ENCODE peak calls at places on chromosomes 7 and 10, in ten cellular contexts. A, X, E, V, J, H, G, B, Y and T are unnamed samples.

GRCh38 chr7:22348379-22348778 is 8.6 kb downstream of the RAPGEF5 start:
- DNase-seq in G (no peak), A (peak; percentile 36), X (no peak), V (no peak), Y (no peak), J (no peak), H (no peak), B (no peak), E (peak; percentile 7), T (peak; percentile 28)

GRCh38 chr7:116525913-116526857 is 1.3 kb downstream of the CAV1 start:
- DNase-seq in A (peak; percentile 96), V (peak; percentile 13), Y (peak; percentile 90), J (peak; percentile 89), X (peak; percentile 88), B (peak; percentile 11), E (peak; percentile 99), H (peak; percentile 90), G (peak; percentile 80), T (peak; percentile 88)

GRCh38 chr10:93719901-93720300 is 17.5 kb upstream of the FRA10AC1 start:
- DNase-seq in J (no peak), Y (no peak), X (no peak), E (no peak), B (no peak), A (no peak), H (no peak), V (no peak), G (no peak), T (no peak)

GRCh38 chr7:131157530-131158243 is 170.0 kb upstream of the MKLN1 start:
- DNase-seq in V (no peak), G (peak; percentile 18), H (no peak), J (peak; percentile 86), E (peak; percentile 43), X (peak; percentile 36), B (peak; percentile 3), Y (peak; percentile 55), A (peak; percentile 83), T (no peak)

GRCh38 chr10:131748831-131749766 is 151.7 kb upstream of the PPP2R2D start:
- DNase-seq in Y (no peak), H (no peak), J (no peak), G (peak; percentile 13), V (no peak), A (no peak), E (no peak), B (no peak), X (no peak), T (peak; percentile 77)

GRCh38 chr10:132712698-132713232 is 73.2 kb downstream of the NKX6-2 start:
- DNase-seq in B (no peak), G (no peak), H (no peak), Y (no peak), E (no peak), V (no peak), X (no peak), J (no peak), A (no peak), T (no peak)

GRCh38 chr10:3048114-3049019 is 19.0 kb upstream of the PFKP start:
- DNase-seq in E (no peak), B (no peak), G (no peak), A (peak; percentile 87), X (peak; percentile 79), H (no peak), J (no peak), Y (no peak), V (no peak), T (no peak)

GRCh38 chr10:28489201-28489600 is 43.7 kb upstream of the WAC start:
- DNase-seq in H (no peak), A (no peak), V (no peak), B (no peak), G (no peak), Y (no peak), J (no peak), E (no peak), X (no peak), T (no peak)

GRCh38 chr10:43000651-43001426 is 76.0 kb upstream of the RET start:
- DNase-seq in B (no peak), A (no peak), V (no peak), J (no peak), H (peak; percentile 18), G (no peak), E (no peak), Y (no peak), X (no peak), T (no peak)

GRCh38 chr7:111486472-111487142 is 75.7 kb downstream of the IMMP2L start:
- DNase-seq in V (peak; percentile 49), B (no peak), J (peak; percentile 77), E (peak; percentile 74), Y (peak; percentile 74), H (peak; percentile 74), A (peak; percentile 76), G (no peak), X (peak; percentile 67), T (peak; percentile 65)

DNA sequence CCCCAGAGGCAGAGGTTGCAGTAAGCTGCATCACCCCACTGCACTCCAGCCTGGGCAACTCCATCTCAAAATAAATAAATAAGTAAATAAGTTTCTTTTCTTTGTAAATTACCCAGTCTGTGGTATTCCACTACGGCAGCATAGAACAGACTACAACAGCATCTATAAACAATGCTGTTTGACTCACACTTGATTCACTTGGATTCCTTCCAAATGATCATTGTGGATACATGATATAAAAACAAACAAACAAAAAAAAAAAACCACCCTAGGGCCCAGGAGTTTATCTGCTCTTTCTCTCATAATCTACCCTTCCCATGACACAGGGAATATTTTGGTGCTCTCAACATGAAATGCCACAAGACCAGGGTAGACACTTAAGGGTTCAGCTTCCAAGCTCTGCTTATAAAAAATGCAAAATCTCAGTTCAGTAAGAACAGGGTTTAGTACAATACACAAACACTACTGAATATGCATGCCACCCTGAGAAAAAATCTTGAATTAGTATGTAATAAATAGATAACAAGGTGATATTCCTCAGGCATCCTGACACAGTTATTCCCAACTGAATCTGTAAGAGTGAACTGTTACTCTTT is 200.9 kb downstream of the FAM107B start:
- DNase-seq in V (no peak), B (no peak), J (peak; percentile 38), G (no peak), X (peak; percentile 82), E (no peak), H (no peak), A (peak; percentile 73), Y (peak; percentile 81), T (no peak)
- H3K4me1 ChIP-seq in V (peaks cover 49% of the 10 kb centered on the region), B (peaks cover 30% of the 10 kb centered on the region), J (no peaks in the 10 kb centered on the region), G (peaks cover 23% of the 10 kb centered on the region), X (peaks cover 26% of the 10 kb centered on the region), E (peaks cover 2% of the 10 kb centered on the region), H (peaks cover 10% of the 10 kb centered on the region), A (no peaks in the 10 kb centered on the region), Y (peaks cover 90% of the 10 kb centered on the region), T (peaks cover 22% of the 10 kb centered on the region)

GRCh38 chr10:60789340-60789739 is 11.1 kb downstream of the CDK1 start:
- DNase-seq in J (no peak), E (no peak), X (no peak), G (no peak), Y (no peak), B (no peak), A (no peak), V (no peak), H (no peak), T (no peak)
- H3K4me1 ChIP-seq in J (no peaks in the 10 kb centered on the region), E (no peaks in the 10 kb centered on the region), X (no peaks in the 10 kb centered on the region), G (no peaks in the 10 kb centered on the region), Y (peaks cover 18% of the 10 kb centered on the region), B (no peaks in the 10 kb centered on the region), A (no peaks in the 10 kb centered on the region), V (peaks cover 7% of the 10 kb centered on the region), H (no peaks in the 10 kb centered on the region), T (no peaks in the 10 kb centered on the region)

DNA sequence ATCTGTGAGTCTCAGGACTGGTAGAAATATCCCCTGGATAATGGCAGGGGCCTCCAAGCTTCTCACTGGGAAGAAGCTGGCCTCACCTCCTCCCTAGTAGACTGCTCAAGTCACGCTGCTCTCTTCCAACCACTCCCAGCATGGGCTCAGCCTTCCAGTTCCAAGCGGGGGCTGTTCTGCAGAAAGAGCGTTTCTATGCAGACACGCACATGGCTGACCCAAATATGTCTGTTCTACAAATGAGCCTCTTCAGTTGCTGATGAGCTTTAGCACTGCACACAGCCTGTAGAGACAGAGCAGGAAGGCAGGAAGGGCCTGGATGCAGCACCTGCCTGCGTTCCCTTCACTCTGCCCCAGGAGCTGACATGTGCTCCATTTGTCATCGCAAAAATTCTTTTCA is 523.9 kb upstream of the MGMT start:
- DNase-seq in V (no peak), H (no peak), J (no peak), A (no peak), G (no peak), B (no peak), X (no peak), E (no peak), Y (no peak), T (no peak)
- H3K4me1 ChIP-seq in V (no peaks in the 10 kb centered on the region), H (no peaks in the 10 kb centered on the region), J (no peaks in the 10 kb centered on the region), A (no peaks in the 10 kb centered on the region), G (no peaks in the 10 kb centered on the region), B (no peaks in the 10 kb centered on the region), X (no peaks in the 10 kb centered on the region), E (no peaks in the 10 kb centered on the region), Y (no peaks in the 10 kb centered on the region), T (no peaks in the 10 kb centered on the region)

GRCh38 chr10:75771606-75772005 is 340.2 kb downstream of the LRMDA start:
- DNase-seq in H (no peak), B (no peak), X (no peak), Y (no peak), E (no peak), J (no peak), A (no peak), V (no peak), G (no peak), T (no peak)

GRCh38 chr10:75770634-75771081 is 339.2 kb downstream of the LRMDA start:
- DNase-seq in G (no peak), A (peak; percentile 77), H (no peak), X (no peak), V (no peak), J (peak; percentile 50), Y (no peak), E (no peak), B (no peak), T (no peak)

GRCh38 chr10:75773139-75773801 is 341.8 kb downstream of the LRMDA start:
- DNase-seq in E (no peak), J (peak; percentile 80), V (no peak), G (no peak), Y (peak; percentile 67), B (no peak), X (peak; percentile 8), A (peak; percentile 85), H (no peak), T (peak; percentile 65)

GRCh38 chr10:75773813-75774547 is 342.6 kb downstream of the LRMDA start:
- DNase-seq in J (no peak), V (no peak), G (no peak), A (peak; percentile 59), H (no peak), E (no peak), Y (no peak), B (no peak), X (no peak), T (no peak)

DNA sequence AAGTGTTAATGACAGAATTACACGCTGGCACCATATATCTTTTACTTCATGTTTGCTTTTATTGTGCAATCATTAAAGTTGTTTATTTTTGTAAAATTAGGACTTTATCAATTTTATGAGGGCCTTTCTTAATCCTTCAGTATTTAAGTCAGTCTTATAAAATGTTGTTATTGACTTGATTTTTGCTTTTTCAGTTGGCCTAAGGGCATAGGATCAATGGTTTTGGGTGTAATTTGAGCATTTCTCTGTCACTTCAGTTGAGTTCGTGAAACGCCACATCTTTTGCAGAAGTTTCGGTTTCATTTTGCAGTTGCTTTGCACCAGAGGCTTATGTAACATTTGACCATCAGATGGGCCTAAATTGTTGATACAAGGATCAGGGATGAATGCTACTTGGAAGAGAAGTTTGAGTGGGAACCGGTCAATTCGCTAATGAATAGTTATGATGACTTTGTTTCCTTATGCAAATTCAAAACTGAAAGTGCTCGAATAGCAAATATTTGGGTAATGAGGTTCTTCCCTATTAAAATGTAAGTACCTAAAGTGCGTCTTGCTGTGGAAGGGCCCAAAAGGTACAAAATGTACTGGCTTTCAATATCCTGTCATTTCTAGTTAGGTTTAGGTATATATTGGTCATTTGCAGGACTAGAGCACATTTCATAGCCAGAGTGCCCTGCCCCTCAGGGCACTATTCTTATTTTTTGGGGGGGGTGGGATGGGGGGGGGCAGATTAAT is 340.9 kb downstream of the LRMDA start:
- DNase-seq in B (no peak), Y (no peak), E (no peak), H (no peak), G (no peak), X (no peak), J (peak; percentile 12), A (no peak), V (peak; percentile 11), T (no peak)
- H3K4me1 ChIP-seq in B (peaks cover 47% of the 10 kb centered on the region), Y (peaks cover 25% of the 10 kb centered on the region), E (no peaks in the 10 kb centered on the region), H (no peaks in the 10 kb centered on the region), G (peaks cover 24% of the 10 kb centered on the region), X (no peaks in the 10 kb centered on the region), J (peaks cover 9% of the 10 kb centered on the region), A (peaks cover 36% of the 10 kb centered on the region), V (no peaks in the 10 kb centered on the region), T (peaks cover 25% of the 10 kb centered on the region)